ENCODE peak calls at places on chromosome 5, in six cellular contexts. S, K, I, P, B and A are unnamed samples.

GRCh38 chr5:77637170-77638074 is 1.1 kb downstream of the OTP start:
- DNase-seq in S (no peak), K (no peak), I (peak; percentile 65), P (no peak), B (no peak), A (no peak)

GRCh38 chr5:116938488-116938887 is 363.9 kb upstream of the SEMA6A start:
- DNase-seq in S (no peak), K (no peak), I (no peak), P (no peak), B (no peak), A (peak; percentile 74)

GRCh38 chr5:180629703-180630382 is 19.6 kb downstream of the FLT4 start:
- DNase-seq in S (no peak), K (no peak), I (no peak), P (no peak), B (no peak), A (no peak)

GRCh38 chr5:68214472-68215207 is 916 bp upstream of the PIK3R1 start:
- DNase-seq in S (no peak), K (no peak), I (no peak), P (no peak), B (no peak), A (no peak)

GRCh38 chr5:73446631-73447233 is 1.8 kb downstream of the FOXD1 start:
- DNase-seq in S (no peak), K (no peak), I (peak; percentile 64), P (no peak), B (no peak), A (no peak)

GRCh38 chr5:124401247-124402143 is 344.9 kb downstream of the ZNF608 start:
- DNase-seq in S (peak; percentile 41), K (no peak), I (no peak), P (no peak), B (no peak), A (no peak)

GRCh38 chr5:115295775-115296129 is 702 bp downstream of the CCDC112 start:
- DNase-seq in S (no peak), K (no peak), I (no peak), P (no peak), B (no peak), A (no peak)

GRCh38 chr5:123754903-123755302 is 242.9 kb downstream of the CSNK1G3 start:
- DNase-seq in S (no peak), K (no peak), I (no peak), P (no peak), B (no peak), A (no peak)

GRCh38 chr5:147689436-147689835 is 93.1 kb downstream of the JAKMIP2 start:
- DNase-seq in S (no peak), K (no peak), I (no peak), P (no peak), B (no peak), A (no peak)

GRCh38 chr5:143896981-143897380 is 85.0 kb downstream of the HMHB1 start:
- DNase-seq in S (no peak), K (no peak), I (no peak), P (no peak), B (no peak), A (no peak)

GRCh38 chr5:90877049-90877448 is 318.5 kb downstream of the ADGRV1 start:
- DNase-seq in S (no peak), K (no peak), I (no peak), P (no peak), B (no peak), A (no peak)

GRCh38 chr5:54621742-54622141 is 104.2 kb downstream of the SNX18 start:
- DNase-seq in S (no peak), K (no peak), I (no peak), P (no peak), B (no peak), A (no peak)

GRCh38 chr5:675111-675875 is 17.9 kb downstream of the TPPP start:
- DNase-seq in S (no peak), K (no peak), I (no peak), P (no peak), B (no peak), A (no peak)

GRCh38 chr5:676699-677076 is 16.5 kb downstream of the TPPP start:
- DNase-seq in S (no peak), K (no peak), I (no peak), P (no peak), B (no peak), A (no peak)

GRCh38 chr5:674630-675011 is 18.5 kb downstream of the TPPP start:
- DNase-seq in S (no peak), K (no peak), I (peak; percentile 45), P (no peak), B (no peak), A (no peak)

GRCh38 chr5:675876-676698 is 17.1 kb downstream of the TPPP start:
- DNase-seq in S (no peak), K (no peak), I (peak; percentile 49), P (no peak), B (no peak), A (no peak)

DNA sequence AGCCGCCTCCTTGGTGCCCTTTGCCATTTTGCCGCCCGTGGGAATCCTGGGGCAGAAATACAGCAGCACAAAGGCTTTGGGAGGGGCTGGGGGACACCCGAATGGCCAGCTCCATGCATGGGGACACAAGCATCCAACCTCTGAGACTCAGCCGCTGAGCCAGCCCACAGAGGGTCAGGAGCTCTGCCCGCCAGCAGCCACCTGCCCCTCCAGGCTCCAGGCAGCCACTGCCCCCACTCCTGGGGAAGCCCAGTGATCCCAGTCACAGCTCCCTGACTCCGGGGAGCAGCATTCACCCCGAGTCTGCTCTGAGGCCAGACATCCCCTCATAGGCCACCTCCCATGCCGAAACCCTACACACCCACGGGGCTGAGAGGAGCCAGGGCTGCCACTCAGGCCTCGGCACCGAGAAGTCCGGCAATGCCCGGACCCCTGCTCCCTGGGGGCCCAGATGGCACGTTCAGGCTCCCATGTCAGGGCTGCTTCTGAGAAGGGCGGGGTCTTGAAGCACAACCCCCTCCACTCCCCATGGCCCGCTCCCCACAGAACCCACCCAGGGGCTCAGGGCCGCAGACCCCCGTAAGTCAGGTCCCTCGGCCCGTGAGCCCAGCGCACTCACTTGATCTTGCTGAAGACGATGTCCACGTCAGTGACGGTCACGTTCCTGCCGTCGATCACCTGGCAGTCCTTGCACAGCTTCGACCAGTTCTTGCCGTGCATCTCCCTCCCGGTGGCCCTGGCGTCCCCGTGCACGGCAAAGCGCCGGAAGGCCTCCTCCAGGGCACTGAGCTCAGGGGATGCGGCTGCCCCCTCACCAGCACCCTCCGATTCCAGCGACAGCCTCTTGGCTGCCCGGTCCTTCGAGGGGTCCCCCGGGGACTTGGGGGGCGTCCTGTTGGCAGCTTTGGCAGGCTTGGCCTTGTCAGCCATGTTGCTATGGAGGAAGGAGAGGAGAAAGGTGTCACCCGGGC is 15.7 kb downstream of the TPPP start:
- DNase-seq in S (no peak), K (no peak), I (no peak), P (no peak), B (no peak), A (no peak)
- TF ChIP-seq ZNF274 in S (no peak), K (no peak), I (no peak), P (no peak), B (no peak), A (no peak)

DNA sequence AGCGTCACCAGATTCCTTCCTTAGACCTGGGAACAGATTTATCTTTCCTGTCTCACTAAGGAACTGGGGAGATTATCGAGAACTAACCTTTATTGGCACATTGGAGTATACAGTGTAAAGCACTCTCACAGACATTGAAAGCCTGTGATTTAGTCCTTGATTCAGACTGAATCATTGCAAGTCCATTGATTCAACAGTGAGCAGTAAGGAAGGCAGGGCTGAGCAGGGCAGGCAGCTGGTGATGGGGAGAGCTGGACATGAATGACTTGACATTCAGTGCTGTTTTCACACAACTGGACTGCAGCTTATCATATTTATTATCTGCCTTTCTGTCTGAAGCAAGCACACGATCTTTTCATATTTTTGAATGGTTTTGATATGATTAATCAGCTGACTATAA is 16.2 kb downstream of the ISOC1 start:
- DNase-seq in S (no peak), K (no peak), I (no peak), P (no peak), B (no peak), A (no peak)
- H3K4me1 ChIP-seq in S (no peaks in the 10 kb centered on the region), K (no peaks in the 10 kb centered on the region), I (no peaks in the 10 kb centered on the region), P (no peaks in the 10 kb centered on the region), B (no peaks in the 10 kb centered on the region), A (no peaks in the 10 kb centered on the region)

GRCh38 chr5:133612021-133612860 is at the start of gene FSTL4:
- DNase-seq in S (no peak), K (no peak), I (peak; percentile 80), P (no peak), B (no peak), A (no peak)

GRCh38 chr5:133611357-133612020 is 852 bp downstream of the FSTL4 start:
- DNase-seq in S (no peak), K (no peak), I (peak; percentile 81), P (no peak), B (no peak), A (no peak)

GRCh38 chr5:133610489-133611356 is 1.6 kb downstream of the FSTL4 start:
- DNase-seq in S (no peak), K (no peak), I (peak; percentile 50), P (peak; percentile 23), B (peak; percentile 70), A (no peak)

GRCh38 chr5:133613743-133614142 is 1.4 kb upstream of the FSTL4 start:
- DNase-seq in S (no peak), K (no peak), I (no peak), P (no peak), B (no peak), A (no peak)

GRCh38 chr5:133613184-133613583 is 843 bp upstream of the FSTL4 start:
- DNase-seq in S (no peak), K (no peak), I (no peak), P (no peak), B (no peak), A (no peak)
- H3K27me3 ChIP-seq in S (peaks cover 40% of the 10 kb centered on the region), K (peaks cover 12% of the 10 kb centered on the region), I (peaks cover 19% of the 10 kb centered on the region), P (peaks cover 2% of the 10 kb centered on the region), B (peaks cover 2% of the 10 kb centered on the region), A (peaks cover 63% of the 10 kb centered on the region)

GRCh38 chr5:134579284-134579771 is 53.3 kb downstream of the SAR1B start:
- DNase-seq in S (no peak), K (no peak), I (no peak), P (no peak), B (no peak), A (no peak)

GRCh38 chr5:134577796-134578577 is 52.5 kb downstream of the JADE2 start:
- DNase-seq in S (peak; percentile 54), K (no peak), I (peak; percentile 94), P (peak; percentile 59), B (peak; percentile 77), A (peak; percentile 54)

GRCh38 chr5:134577022-134577795 is 51.7 kb downstream of the JADE2 start:
- DNase-seq in S (no peak), K (no peak), I (no peak), P (no peak), B (peak; percentile 24), A (no peak)

GRCh38 chr5:134580001-134580460 is 52.6 kb downstream of the SAR1B start:
- DNase-seq in S (no peak), K (no peak), I (no peak), P (no peak), B (no peak), A (no peak)

DNA sequence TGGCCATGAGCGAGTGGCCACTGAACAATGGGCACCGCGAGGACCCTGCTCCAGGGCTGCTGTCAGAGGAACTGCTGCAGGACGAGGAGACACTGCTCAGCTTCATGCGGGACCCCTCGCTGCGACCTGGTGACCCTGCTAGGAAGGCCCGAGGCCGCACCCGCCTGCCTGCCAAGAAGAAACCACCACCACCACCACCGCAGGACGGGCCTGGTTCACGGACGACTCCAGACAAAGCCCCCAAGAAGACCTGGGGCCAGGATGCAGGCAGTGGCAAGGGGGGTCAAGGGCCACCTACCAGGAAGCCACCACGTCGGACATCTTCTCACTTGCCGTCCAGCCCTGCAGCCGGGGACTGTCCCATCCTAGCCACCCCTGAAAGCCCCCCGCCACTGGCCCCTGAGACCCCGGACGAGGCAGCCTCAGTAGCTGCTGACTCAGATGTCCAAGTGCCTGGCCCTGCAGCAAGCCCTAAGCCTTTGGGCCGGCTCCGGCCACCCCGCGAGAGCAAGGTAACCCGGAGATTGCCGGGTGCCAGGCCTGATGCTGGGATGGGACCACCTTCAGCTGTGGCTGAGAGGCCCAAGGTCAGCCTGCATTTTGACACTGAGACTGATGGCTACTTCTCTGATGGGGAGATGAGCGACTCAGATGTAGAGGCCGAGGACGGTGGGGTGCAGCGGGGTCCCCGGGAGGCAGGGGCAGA is 53.3 kb downstream of the JADE2 start:
- DNase-seq in S (no peak), K (no peak), I (no peak), P (no peak), B (no peak), A (no peak)
- TF ChIP-seq ZNF274 in S (no peak), K (no peak), I (no peak), P (no peak), B (no peak), A (no peak)